ENCODE peak calls at places on chromosomes 13 and 19, in five cellular contexts. K is activated CD4-positive, alpha-beta T cell treated with anti-CD3 and anti-CD28 coated beads, Interleukin-2, amount 10 ng/mL, durations not matched to agents 7 days and 5 days; I is naive thymus-derived CD8-positive, alpha-beta T cell; J is caudate nucleus; V is central memory CD4-positive, alpha-beta T cell. E is an unnamed sample.

GRCh38 chr19:52590728-52591127 is 20.6 kb downstream of the ZNF701 start:
- DNase-seq in I (no peak), K (no peak), V (no peak), J (no peak), E (no peak)

GRCh38 chr13:113052971-113053370 is 52.6 kb upstream of the F7 start:
- DNase-seq in I (no peak), J (no peak), K (no peak), V (no peak), E (no peak)

GRCh38 chr19:29605653-29606419 is at the start of gene POP4:
- DNase-seq in V (peak; percentile 95), I (peak; percentile 99), J (peak; percentile 90), K (peak; percentile 98), E (peak; percentile 93)

GRCh38 chr19:4539697-4540581 is at the start of gene LRG1:
- DNase-seq in K (no peak), J (no peak), I (no peak), V (no peak), E (peak; percentile 65)

GRCh38 chr13:25292301-25292700 is 5.0 kb upstream of the MTMR6 start:
- DNase-seq in J (no peak), K (peak; percentile 24), I (no peak), V (peak; percentile 43), E (peak; percentile 19)

GRCh38 chr19:7909471-7910067 is 5.1 kb upstream of the TGFBR3L start:
- DNase-seq in I (no peak), J (no peak), K (no peak), V (no peak), E (no peak)

GRCh38 chr13:59391696-59392095 is 772.0 kb downstream of the DIAPH3 start:
- DNase-seq in I (peak; percentile 45), J (no peak), K (peak; percentile 87), V (peak; percentile 67), E (peak; percentile 96)

GRCh38 chr19:7099597-7099921 is 30.1 kb downstream of the ZNF557 start:
- DNase-seq in K (no peak), J (no peak), I (no peak), V (no peak), E (no peak)

GRCh38 chr13:30159446-30159839 is 147.9 kb downstream of the KATNAL1 start:
- DNase-seq in I (no peak), K (no peak), J (no peak), V (no peak), E (no peak)

GRCh38 chr13:105612541-105612940 is 922.9 kb downstream of the EFNB2 start:
- DNase-seq in K (no peak), I (no peak), J (no peak), V (no peak), E (no peak)

GRCh38 chr19:38270587-38271167 is 6.3 kb downstream of the SPINT2 start:
- DNase-seq in V (no peak), J (no peak), K (no peak), I (no peak), E (no peak)

GRCh38 chr13:91185294-91185863 is 162.1 kb upstream of the MIR17HG start:
- DNase-seq in V (no peak), I (no peak), J (no peak), K (no peak), E (peak; percentile 30)

GRCh38 chr19:53961523-53962345 is 1.0 kb upstream of the CACNG8 start:
- DNase-seq in V (no peak), J (no peak), K (no peak), I (no peak), E (no peak)

GRCh38 chr19:49210108-49210900 is 52.7 kb downstream of the TRPM4 start:
- DNase-seq in V (peak; percentile 19), J (no peak), K (peak; percentile 30), I (no peak), E (no peak)

GRCh38 chr19:3142292-3142670 is 6.4 kb downstream of the GNA15 start:
- DNase-seq in V (no peak), J (no peak), K (no peak), I (no peak), E (peak; percentile 75)

GRCh38 chr19:53704011-53704410 is 72.2 kb downstream of the DPRX start:
- DNase-seq in V (no peak), I (no peak), J (no peak), K (no peak), E (no peak)

GRCh38 chr13:28505543-28506135 is 10.7 kb upstream of the FLT1 start:
- DNase-seq in V (no peak), K (no peak), I (no peak), J (no peak), E (peak; percentile 49)

GRCh38 chr13:91166714-91167511 is 180.6 kb upstream of the MIR17HG start:
- DNase-seq in I (no peak), K (no peak), V (no peak), J (no peak), E (no peak)

GRCh38 chr13:31885994-31886393 is 145.6 kb upstream of the FRY start:
- DNase-seq in K (no peak), I (no peak), J (no peak), V (no peak), E (no peak)

GRCh38 chr13:114334305-114335053 is 20.2 kb downstream of the CHAMP1 start:
- DNase-seq in J (no peak), I (no peak), V (no peak), K (no peak), E (no peak)

GRCh38 chr19:10762656-10763055 is 44.8 kb downstream of the DNM2 start:
- DNase-seq in V (peak; percentile 42), K (peak; percentile 65), I (peak; percentile 25), J (no peak), E (no peak)

E was measured in Kasumi-1.